ENCODE peak calls at places on chromosomes 3 and 15, in eight cellular contexts. G, K, Y, M, P, X, A and L are unnamed samples. For H3K4me1, the result is how much of the 10 kb centered on the place peaks cover.

GRCh38 chr15:73994912-73995622 is 551 bp downstream of the PML start:
- DNase-seq in Y (no peak), X (no peak), K (no peak), M (no peak), G (no peak), A (peak), P (peak), L (peak)

GRCh38 chr15:77527164-77527778 is 105.4 kb downstream of the LINGO1 start:
- DNase-seq in Y (no peak), A (peak), G (peak), X (peak), P (peak), K (peak), M (peak), L (no peak)

GRCh38 chr3:197021231-197021630 is 8.4 kb downstream of the MELTF start:
- DNase-seq in A (peak), Y (no peak), P (no peak), K (peak), X (no peak), G (no peak), M (no peak), L (no peak)

GRCh38 chr3:100401674-100402036 is 316 bp downstream of the LNP1 start:
- DNase-seq in P (peak), M (peak), X (peak), G (peak), K (no peak), Y (no peak), A (peak), L (peak)

GRCh38 chr3:55728461-55729100 is 241.5 kb upstream of the WNT5A start:
- DNase-seq in X (no peak), K (no peak), P (no peak), Y (no peak), A (no peak), G (no peak), M (no peak), L (no peak)

GRCh38 chr3:184556502-184557347 is 4.9 kb upstream of the EPHB3 start:
- DNase-seq in Y (no peak), A (no peak), K (no peak), M (no peak), G (no peak), P (no peak), X (no peak), L (no peak)

GRCh38 chr3:193905541-193905940 is 230.4 kb upstream of the HES1 start:
- DNase-seq in G (no peak), Y (no peak), M (no peak), A (no peak), P (peak), K (no peak), X (no peak), L (no peak)

GRCh38 chr15:94198633-94199032 is 32.7 kb upstream of the MCTP2 start:
- DNase-seq in Y (no peak), X (no peak), M (no peak), G (no peak), A (no peak), P (no peak), K (no peak), L (no peak)

GRCh38 chr3:40099875-40100274 is 209.6 kb upstream of the EIF1B start:
- DNase-seq in G (no peak), Y (no peak), X (no peak), M (no peak), K (no peak), P (no peak), A (no peak), L (no peak)

GRCh38 chr3:38960953-38961622 is 90.7 kb downstream of the SCN11A start:
- DNase-seq in G (peak), X (peak), A (no peak), P (peak), Y (peak), K (peak), M (peak), L (no peak)

GRCh38 chr15:86317379-86317745 is 237.7 kb downstream of the AGBL1 start:
- DNase-seq in M (no peak), A (peak), K (no peak), Y (no peak), P (no peak), X (no peak), G (no peak), L (no peak)

GRCh38 chr3:112775011-112775742 is 71.5 kb downstream of the CD200R1L start:
- DNase-seq in X (peak), Y (no peak), M (peak), P (peak), A (no peak), K (no peak), G (no peak), L (peak)

GRCh38 chr15:67836477-67836876 is 3.4 kb downstream of the RNU6-1 start:
- DNase-seq in G (peak), Y (no peak), P (peak), K (no peak), X (no peak), M (peak), A (peak), L (no peak)

GRCh38 chr15:66733976-66734375 is 31.9 kb downstream of the SMAD6 start:
- DNase-seq in K (no peak), Y (no peak), G (no peak), A (peak), X (no peak), P (no peak), M (no peak), L (no peak)

GRCh38 chr3:139835830-139836655 is 98.9 kb upstream of the CLSTN2 start:
- DNase-seq in P (no peak), X (no peak), M (no peak), Y (no peak), G (no peak), K (no peak), A (no peak), L (no peak)

GRCh38 chr3:188956839-188957489 is 214.8 kb upstream of the TPRG1 start:
- DNase-seq in Y (peak), K (no peak), G (peak), A (no peak), M (peak), X (peak), P (peak), L (no peak)

GRCh38 chr3:169383770-169384169 is 279.7 kb downstream of the MECOM start:
- DNase-seq in K (no peak), P (no peak), X (no peak), A (no peak), G (no peak), M (no peak), Y (no peak), L (no peak)

GRCh38 chr15:39788800-39789565 is 6.3 kb upstream of the FSIP1 start:
- DNase-seq in M (no peak), K (no peak), G (no peak), Y (no peak), A (no peak), P (peak), X (no peak), L (no peak)

GRCh38 chr3:101549473-101549872 is 12.2 kb upstream of the TRMT10C start:
- DNase-seq in P (no peak), G (no peak), A (no peak), X (no peak), M (no peak), K (no peak), Y (no peak), L (no peak)
- H3K4me1 ChIP-seq in P (under half), G (under half), A (under half), X (under half), M (under half), K (under half), Y (under half), L (under half)

GRCh38 chr3:50602675-50603191 is 8.8 kb downstream of the CISH start:
- DNase-seq in G (no peak), A (no peak), Y (no peak), K (no peak), X (no peak), M (peak), P (no peak), L (no peak)
- H3K4me1 ChIP-seq in G (under half), A (half or more), Y (under half), K (under half), X (half or more), M (under half), P (under half), L (half or more)

GRCh38 chr15:101447561-101448071 is 41.9 kb downstream of the PCSK6 start:
- DNase-seq in Y (no peak), K (no peak), A (no peak), X (no peak), G (peak), P (no peak), M (no peak), L (no peak)
- H3K4me1 ChIP-seq in Y (under half), K (under half), A (under half), X (half or more), G (under half), P (under half), M (under half), L (under half)

DNA sequence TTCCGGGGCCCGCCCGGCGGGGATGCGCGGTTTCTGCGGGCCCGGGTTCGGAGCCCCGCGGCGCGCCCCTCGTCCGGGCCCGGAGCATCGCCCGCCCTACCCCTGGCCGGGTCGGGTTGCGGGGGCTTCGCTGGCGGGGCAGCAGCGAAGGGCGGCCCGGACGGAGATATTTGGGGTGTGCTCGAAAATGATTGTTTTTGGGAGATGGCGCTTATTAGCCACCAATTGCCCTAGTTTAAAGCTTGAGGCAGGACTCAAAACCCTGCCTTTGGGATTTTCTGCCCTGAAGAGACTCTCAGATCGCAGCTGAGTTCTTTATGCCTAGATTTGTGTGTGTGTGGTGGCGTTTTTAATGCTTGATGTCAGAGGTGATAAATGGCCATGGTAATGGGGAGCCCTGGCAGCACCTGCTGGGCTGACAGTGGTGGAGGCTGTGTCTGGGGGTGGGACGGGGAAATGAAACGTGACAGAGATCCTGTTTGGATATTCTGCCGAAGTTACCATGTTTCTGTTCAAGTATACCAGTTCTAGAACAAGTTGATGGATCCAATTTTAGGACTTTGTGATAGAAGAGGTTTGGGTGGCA is 582 bp downstream of the KCTD6 start:
- DNase-seq in G (peak), X (no peak), P (peak), M (peak), Y (no peak), K (no peak), A (no peak), L (no peak)
- H3K4me1 ChIP-seq in G (under half), X (half or more), P (half or more), M (under half), Y (under half), K (under half), A (under half), L (half or more)

GRCh38 chr3:99012051-99012450 is 110.6 kb upstream of the DCBLD2 start:
- DNase-seq in M (no peak), G (no peak), A (no peak), Y (no peak), X (no peak), P (peak), K (no peak), L (no peak)

GRCh38 chr3:99013794-99014315 is 112.4 kb upstream of the DCBLD2 start:
- DNase-seq in K (no peak), G (no peak), A (no peak), P (no peak), M (peak), X (no peak), Y (no peak), L (no peak)

GRCh38 chr3:99016452-99016851 is 115.0 kb upstream of the DCBLD2 start:
- DNase-seq in A (no peak), G (no peak), Y (no peak), X (no peak), P (no peak), K (no peak), M (no peak), L (no peak)

GRCh38 chr3:99009851-99010250 is 108.4 kb upstream of the DCBLD2 start:
- DNase-seq in M (no peak), P (no peak), G (no peak), K (no peak), Y (no peak), A (no peak), X (no peak), L (no peak)

GRCh38 chr3:99013077-99013476 is 111.6 kb upstream of the DCBLD2 start:
- DNase-seq in X (no peak), M (peak), K (no peak), G (no peak), P (no peak), Y (no peak), A (no peak), L (no peak)
- H3K4me1 ChIP-seq in X (under half), M (under half), K (under half), G (under half), P (under half), Y (under half), A (under half), L (under half)